ENCODE peak calls at places on chromosomes 11 and 22, in nine cellular contexts. N, Q, V, J, U, C, G, L and W are unnamed samples.

GRCh38 chr22:33028191-33028700 is 29.9 kb downstream of the SYN3 start:
- DNase-seq in N (no peak), Q (no peak), V (no peak), J (no peak), U (no peak), C (no peak), G (no peak), L (no peak), W (no peak)

GRCh38 chr11:3165152-3165705 is at the start of gene OSBPL5:
- DNase-seq in N (peak; percentile 76), Q (peak; percentile 87), V (peak; percentile 81), J (peak; percentile 90), U (peak; percentile 36), C (peak; percentile 80), G (peak; percentile 61), L (peak; percentile 85), W (no peak)

GRCh38 chr22:45680932-45681700 is 9.5 kb downstream of the ATXN10 start:
- DNase-seq in N (no peak), Q (no peak), V (no peak), J (no peak), U (no peak), C (no peak), G (no peak), L (no peak), W (no peak)

GRCh38 chr11:45094958-45095690 is 51.3 kb upstream of the PRDM11 start:
- DNase-seq in N (no peak), Q (no peak), V (no peak), J (no peak), U (no peak), C (no peak), G (no peak), L (peak; percentile 57), W (no peak)

GRCh38 chr11:33867996-33868645 is 23.8 kb downstream of the LMO2 start:
- DNase-seq in N (no peak), Q (no peak), V (no peak), J (no peak), U (no peak), C (no peak), G (no peak), L (no peak), W (no peak)

GRCh38 chr11:45922425-45923082 is at the start of gene LARGE2:
- DNase-seq in N (no peak), Q (peak; percentile 8), V (no peak), J (no peak), U (no peak), C (peak; percentile 39), G (peak; percentile 82), L (no peak), W (no peak)

GRCh38 chr22:33271390-33272161 is 213.4 kb upstream of the SYN3 start:
- DNase-seq in N (peak; percentile 24), Q (peak; percentile 67), V (peak; percentile 56), J (no peak), U (no peak), C (peak; percentile 53), G (no peak), L (peak; percentile 68), W (peak; percentile 71)

GRCh38 chr11:68942751-68943271 is 38.0 kb downstream of the MRGPRD start:
- DNase-seq in N (no peak), Q (no peak), V (no peak), J (peak; percentile 90), U (no peak), C (peak; percentile 22), G (no peak), L (no peak), W (no peak)

GRCh38 chr22:19818264-19819208 is 36.1 kb downstream of the GNB1L start:
- DNase-seq in N (no peak), Q (no peak), V (no peak), J (no peak), U (no peak), C (no peak), G (no peak), L (no peak), W (no peak)

GRCh38 chr22:45756558-45756957 is 84.9 kb downstream of the ATXN10 start:
- DNase-seq in N (no peak), Q (no peak), V (no peak), J (no peak), U (peak; percentile 5), C (no peak), G (no peak), L (no peak), W (no peak)

GRCh38 chr11:72069787-72070251 is 10.5 kb downstream of the NUMA1 start:
- DNase-seq in N (peak; percentile 67), Q (peak; percentile 79), V (peak; percentile 91), J (peak; percentile 89), U (peak; percentile 60), C (peak; percentile 83), G (peak; percentile 68), L (peak; percentile 74), W (peak; percentile 82)

GRCh38 chr22:49976439-49977175 is 16.0 kb downstream of the PIM3 start:
- DNase-seq in N (no peak), Q (no peak), V (no peak), J (no peak), U (no peak), C (no peak), G (no peak), L (no peak), W (no peak)

GRCh38 chr11:33692013-33692504 is 8.6 kb downstream of the C11orf91 start:
- DNase-seq in N (peak; percentile 63), Q (peak; percentile 47), V (peak; percentile 68), J (peak; percentile 89), U (peak; percentile 84), C (peak; percentile 77), G (peak; percentile 84), L (no peak), W (peak; percentile 61)

GRCh38 chr11:8768625-8769333 is 86.2 kb downstream of the RPL27A start:
- DNase-seq in N (no peak), Q (peak; percentile 62), V (peak; percentile 34), J (no peak), U (peak; percentile 89), C (no peak), G (peak; percentile 12), L (peak; percentile 53), W (no peak)

GRCh38 chr22:17922925-17923898 is 101.1 kb downstream of the MICAL3 start:
- DNase-seq in N (peak; percentile 59), Q (no peak), V (no peak), J (no peak), U (peak; percentile 74), C (no peak), G (peak; percentile 16), L (no peak), W (no peak)

GRCh38 chr22:30830907-30831306 is 136.2 kb downstream of the OSBP2 start:
- DNase-seq in N (no peak), Q (no peak), V (no peak), J (no peak), U (peak; percentile 61), C (peak; percentile 43), G (peak; percentile 69), L (no peak), W (peak; percentile 65)

GRCh38 chr11:10606536-10607208 is 38.2 kb upstream of the LYVE1 start:
- DNase-seq in N (no peak), Q (no peak), V (no peak), J (no peak), U (no peak), C (no peak), G (no peak), L (no peak), W (no peak)

GRCh38 chr11:32231909-32232493 is 141.1 kb downstream of the RCN1 start:
- DNase-seq in N (no peak), Q (no peak), V (no peak), J (no peak), U (no peak), C (peak; percentile 16), G (peak; percentile 57), L (no peak), W (peak; percentile 7)
- TF ChIP-seq CTCF in N (no peak), Q (peak; percentile 48), V (no peak), J (no peak), U (peak; percentile 42), C (peak; percentile 13), G (peak; percentile 74), L (no peak), W (peak; percentile 88)

DNA sequence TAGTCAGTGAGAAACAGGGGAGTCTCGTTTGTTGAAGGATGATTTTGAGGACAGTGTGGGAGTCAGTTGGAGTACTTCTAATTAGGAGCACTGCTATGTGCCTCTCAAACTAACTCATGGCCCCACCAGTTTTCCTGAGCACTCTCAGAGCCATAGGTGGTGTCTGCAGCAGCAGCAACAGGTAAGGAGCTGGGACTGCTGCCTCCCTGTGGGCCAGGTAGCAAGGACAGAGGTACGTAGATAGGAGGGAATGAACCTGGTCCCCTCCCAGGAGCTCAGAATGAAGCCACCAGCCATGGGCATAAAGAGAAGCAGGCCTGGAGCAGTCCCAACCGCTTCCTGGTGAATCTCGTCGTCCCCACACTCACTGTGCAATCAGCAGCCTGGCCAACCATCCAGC is 183.4 kb downstream of the BUD13 start:
- DNase-seq in N (no peak), Q (no peak), V (no peak), J (no peak), U (no peak), C (no peak), G (no peak), L (no peak), W (no peak)
- TF ChIP-seq CTCF in N (no peak), Q (no peak), V (no peak), J (no peak), U (no peak), C (no peak), G (no peak), L (no peak), W (no peak)

DNA sequence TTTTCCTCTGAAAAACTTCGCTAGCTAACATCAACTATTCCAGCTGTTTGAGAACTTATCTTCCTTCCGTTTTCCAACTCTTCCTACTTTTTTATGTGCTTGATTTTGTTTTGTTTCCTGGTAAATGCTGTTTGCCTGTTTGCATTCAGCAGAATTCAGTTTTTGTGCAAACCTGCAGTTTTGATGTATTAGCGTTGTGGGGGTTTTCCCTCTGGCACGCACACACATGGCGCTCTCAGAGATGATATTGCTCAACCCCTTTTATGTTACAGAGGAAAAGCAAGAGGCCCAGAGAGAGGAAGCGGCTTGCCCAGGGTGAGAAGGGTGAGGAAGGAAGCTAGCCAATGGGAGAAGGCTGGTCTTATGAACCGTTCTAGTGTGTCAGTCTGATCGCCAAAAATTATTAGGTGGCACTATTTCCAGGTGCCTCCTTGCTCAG is 706 bp upstream of the CTSC start:
- DNase-seq in N (peak; percentile 30), Q (peak; percentile 39), V (peak; percentile 26), J (peak; percentile 77), U (no peak), C (peak; percentile 61), G (peak; percentile 48), L (peak; percentile 30), W (no peak)
- TF ChIP-seq CTCF in N (no peak), Q (no peak), V (no peak), J (no peak), U (no peak), C (no peak), G (no peak), L (no peak), W (no peak)

DNA sequence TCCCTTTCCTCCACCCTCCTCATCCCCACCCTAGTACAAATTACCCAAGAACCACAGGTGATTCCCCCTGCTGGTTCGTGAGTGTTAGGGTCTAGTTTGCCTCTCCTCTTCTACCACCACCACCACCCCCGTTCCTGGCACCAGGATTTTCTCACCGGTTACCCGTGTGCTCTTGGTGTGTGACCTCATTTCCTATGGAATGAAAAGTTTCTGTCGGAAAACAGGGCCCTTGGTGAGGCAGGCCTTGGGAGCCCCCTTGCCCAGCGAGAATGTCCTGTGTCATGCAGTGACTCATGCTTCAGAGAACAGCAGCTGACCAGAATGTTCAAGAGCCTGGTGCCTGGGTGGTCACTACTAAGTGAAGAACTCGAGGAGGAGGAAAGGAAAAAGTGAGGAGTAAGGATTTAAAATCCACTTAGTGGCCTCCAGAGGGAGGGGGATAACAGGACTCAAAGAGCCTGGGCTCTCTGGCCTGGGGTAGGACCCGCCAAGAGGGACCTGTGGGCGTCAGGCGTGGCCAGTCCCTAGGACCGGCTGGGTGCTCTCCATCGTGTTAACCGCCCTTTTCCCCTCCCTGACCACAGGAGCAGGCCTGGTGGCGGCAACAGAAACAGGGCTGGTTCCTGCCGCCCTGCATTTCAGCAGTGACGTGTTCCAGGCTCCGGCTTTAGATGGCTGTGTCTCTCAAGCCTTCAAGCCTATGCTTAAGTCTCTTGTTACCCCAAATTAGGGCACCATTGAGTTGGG is 30.2 kb downstream of the C22orf31 start:
- DNase-seq in N (peak; percentile 78), Q (no peak), V (peak; percentile 68), J (peak; percentile 87), U (no peak), C (peak; percentile 51), G (peak; percentile 84), L (peak; percentile 22), W (no peak)
- TF ChIP-seq CTCF in N (no peak), Q (no peak), V (peak; percentile 14), J (peak; percentile 8), U (no peak), C (no peak), G (peak; percentile 18), L (no peak), W (no peak)